ENCODE peak calls at places on chromosomes 1 and 21, in six cellular contexts. One of them, this sample, is unnamed.

GRCh38 chr1:228079601-228080263 is 2.8 kb upstream of the ARF1 start:
- DNase-seq in fibroblast of pulmonary artery: no peak
- DNase-seq in stomach: peak
- DNase-seq in adrenal gland: no peak
- DNase-seq in astrocyte: no peak
- DNase-seq in mammary epithelial cell: no peak
- DNase-seq in this sample: no peak

GRCh38 chr1:157967205-157967604 is 26.2 kb upstream of the KIRREL1 start:
- DNase-seq in fibroblast of pulmonary artery: no peak
- DNase-seq in stomach: no peak
- DNase-seq in adrenal gland: no peak
- DNase-seq in astrocyte: no peak
- DNase-seq in mammary epithelial cell: no peak
- DNase-seq in this sample: no peak

GRCh38 chr1:168613689-168614655 is 37.6 kb downstream of the XCL1 start:
- DNase-seq in fibroblast of pulmonary artery: no peak
- DNase-seq in stomach: no peak
- DNase-seq in adrenal gland: no peak
- DNase-seq in astrocyte: peak
- DNase-seq in mammary epithelial cell: no peak
- DNase-seq in this sample: no peak

GRCh38 chr1:89454845-89455521 is 69.6 kb upstream of the LRRC8B start:
- DNase-seq in fibroblast of pulmonary artery: peak
- DNase-seq in stomach: peak
- DNase-seq in adrenal gland: peak
- DNase-seq in astrocyte: peak
- DNase-seq in mammary epithelial cell: peak
- DNase-seq in this sample: no peak

GRCh38 chr21:22855581-22855980 is 1857.4 kb downstream of the NCAM2 start:
- DNase-seq in fibroblast of pulmonary artery: no peak
- DNase-seq in stomach: no peak
- DNase-seq in adrenal gland: no peak
- DNase-seq in astrocyte: no peak
- DNase-seq in mammary epithelial cell: no peak
- DNase-seq in this sample: peak

GRCh38 chr1:109805486-109806180 is 41.9 kb upstream of the EPS8L3 start:
- DNase-seq in fibroblast of pulmonary artery: no peak
- DNase-seq in stomach: peak
- DNase-seq in adrenal gland: peak
- DNase-seq in astrocyte: no peak
- DNase-seq in mammary epithelial cell: no peak
- DNase-seq in this sample: no peak

GRCh38 chr1:244988521-244988920 is 124.2 kb upstream of the HNRNPU start:
- DNase-seq in fibroblast of pulmonary artery: peak
- DNase-seq in stomach: no peak
- DNase-seq in adrenal gland: no peak
- DNase-seq in astrocyte: no peak
- DNase-seq in mammary epithelial cell: no peak
- DNase-seq in this sample: no peak

GRCh38 chr1:183783342-183783741 is 21.6 kb upstream of the RGL1 start:
- DNase-seq in fibroblast of pulmonary artery: peak
- DNase-seq in stomach: no peak
- DNase-seq in adrenal gland: no peak
- DNase-seq in astrocyte: no peak
- DNase-seq in mammary epithelial cell: no peak
- DNase-seq in this sample: peak

GRCh38 chr1:162889989-162890388 is 29.0 kb upstream of the CCDC190 start:
- DNase-seq in fibroblast of pulmonary artery: peak
- DNase-seq in stomach: no peak
- DNase-seq in adrenal gland: no peak
- DNase-seq in astrocyte: no peak
- DNase-seq in mammary epithelial cell: no peak
- DNase-seq in this sample: no peak

GRCh38 chr1:63322248-63322943 is at the start of gene FOXD3:
- DNase-seq in fibroblast of pulmonary artery: peak
- DNase-seq in stomach: peak
- DNase-seq in adrenal gland: peak
- DNase-seq in astrocyte: no peak
- DNase-seq in mammary epithelial cell: peak
- DNase-seq in this sample: no peak

GRCh38 chr1:234270103-234270502 is 103.2 kb upstream of the COA6 start:
- DNase-seq in fibroblast of pulmonary artery: no peak
- DNase-seq in stomach: no peak
- DNase-seq in adrenal gland: no peak
- DNase-seq in astrocyte: no peak
- DNase-seq in mammary epithelial cell: no peak
- DNase-seq in this sample: no peak

GRCh38 chr1:245463392-245464165 is 308.8 kb downstream of the KIF26B start:
- DNase-seq in fibroblast of pulmonary artery: no peak
- DNase-seq in stomach: no peak
- DNase-seq in adrenal gland: no peak
- DNase-seq in astrocyte: no peak
- DNase-seq in mammary epithelial cell: peak
- DNase-seq in this sample: no peak

GRCh38 chr1:51689073-51689435 is 72.2 kb downstream of the OSBPL9 start:
- DNase-seq in fibroblast of pulmonary artery: no peak
- DNase-seq in stomach: no peak
- DNase-seq in adrenal gland: no peak
- DNase-seq in astrocyte: no peak
- DNase-seq in mammary epithelial cell: no peak
- DNase-seq in this sample: no peak
- H3K4me3 ChIP-seq in fibroblast of pulmonary artery: no peak
- H3K4me3 ChIP-seq in stomach: no peak
- H3K4me3 ChIP-seq in adrenal gland: no peak
- H3K4me3 ChIP-seq in astrocyte: no peak
- H3K4me3 ChIP-seq in mammary epithelial cell: no peak
- H3K4me3 ChIP-seq in this sample: no peak

DNA sequence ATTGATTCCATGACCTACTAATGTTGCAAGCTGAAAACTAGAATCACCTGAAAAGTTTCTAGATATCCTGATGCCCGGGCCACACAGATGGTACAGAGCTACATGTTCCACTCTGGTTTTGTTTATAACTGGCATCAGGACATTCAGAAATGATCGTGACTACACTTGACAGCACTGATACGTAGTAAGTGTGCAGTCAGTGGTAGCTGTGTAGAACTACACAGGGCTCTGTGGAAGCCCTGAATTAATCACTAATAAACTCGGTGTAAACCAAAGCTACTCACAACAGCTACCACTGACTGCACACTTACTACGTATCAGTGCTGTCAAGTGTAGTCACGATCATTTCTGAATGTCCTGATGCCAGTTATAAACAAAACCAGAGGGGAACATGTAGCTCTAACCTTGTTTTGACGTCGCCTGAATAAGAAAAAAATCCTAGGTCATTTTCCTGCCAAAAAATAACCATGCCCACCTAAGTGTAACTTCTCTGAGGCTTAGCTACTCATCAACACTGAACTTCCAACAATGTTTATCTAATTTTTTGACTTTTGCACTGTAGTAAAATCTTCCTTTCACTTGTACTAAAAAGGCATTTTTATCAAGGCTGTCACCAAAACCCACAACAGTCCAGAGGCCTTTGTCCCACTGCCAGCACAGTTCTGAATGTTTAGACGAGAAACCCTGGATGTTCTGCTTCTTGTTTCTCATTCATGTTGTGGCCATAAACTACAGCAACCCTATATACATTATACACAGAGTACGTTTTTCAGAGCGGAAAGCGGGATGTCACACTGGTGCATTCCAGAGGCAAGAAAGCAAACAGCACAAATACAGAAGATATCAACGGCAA is 149.6 kb downstream of the TGFBR3 start:
- DNase-seq in fibroblast of pulmonary artery: no peak
- DNase-seq in stomach: no peak
- DNase-seq in adrenal gland: peak
- DNase-seq in astrocyte: peak
- DNase-seq in mammary epithelial cell: no peak
- DNase-seq in this sample: no peak
- TF ChIP-seq CTCF in fibroblast of pulmonary artery: no peak
- TF ChIP-seq CTCF in stomach: no peak
- TF ChIP-seq CTCF in adrenal gland: peak
- TF ChIP-seq CTCF in astrocyte: no peak
- TF ChIP-seq CTCF in mammary epithelial cell: no peak
- TF ChIP-seq CTCF in this sample: no peak

GRCh38 chr1:166489356-166489669 is 322.5 kb upstream of the FAM78B start:
- DNase-seq in fibroblast of pulmonary artery: no peak
- DNase-seq in stomach: no peak
- DNase-seq in adrenal gland: no peak
- DNase-seq in astrocyte: no peak
- DNase-seq in mammary epithelial cell: no peak
- DNase-seq in this sample: no peak
- H3K4me3 ChIP-seq in fibroblast of pulmonary artery: no peak
- H3K4me3 ChIP-seq in stomach: peak
- H3K4me3 ChIP-seq in adrenal gland: peak
- H3K4me3 ChIP-seq in astrocyte: no peak
- H3K4me3 ChIP-seq in mammary epithelial cell: no peak
- H3K4me3 ChIP-seq in this sample: no peak

GRCh38 chr1:156490401-156491032 is 10.1 kb downstream of the MEF2D start:
- DNase-seq in fibroblast of pulmonary artery: no peak
- DNase-seq in stomach: no peak
- DNase-seq in adrenal gland: no peak
- DNase-seq in astrocyte: no peak
- DNase-seq in mammary epithelial cell: no peak
- DNase-seq in this sample: no peak
- TF ChIP-seq CTCF in fibroblast of pulmonary artery: no peak
- TF ChIP-seq CTCF in stomach: no peak
- TF ChIP-seq CTCF in adrenal gland: peak
- TF ChIP-seq CTCF in astrocyte: no peak
- TF ChIP-seq CTCF in mammary epithelial cell: no peak
- TF ChIP-seq CTCF in this sample: peak

GRCh38 chr1:36625959-36626337 is 143.2 kb upstream of the CSF3R start:
- DNase-seq in fibroblast of pulmonary artery: no peak
- DNase-seq in stomach: no peak
- DNase-seq in adrenal gland: no peak
- DNase-seq in astrocyte: no peak
- DNase-seq in mammary epithelial cell: no peak
- DNase-seq in this sample: no peak
- H3K4me3 ChIP-seq in fibroblast of pulmonary artery: no peak
- H3K4me3 ChIP-seq in stomach: no peak
- H3K4me3 ChIP-seq in adrenal gland: no peak
- H3K4me3 ChIP-seq in astrocyte: no peak
- H3K4me3 ChIP-seq in mammary epithelial cell: no peak
- H3K4me3 ChIP-seq in this sample: no peak

GRCh38 chr1:27392778-27393635 is 585 bp downstream of the GPR3 start:
- DNase-seq in fibroblast of pulmonary artery: no peak
- DNase-seq in stomach: no peak
- DNase-seq in adrenal gland: no peak
- DNase-seq in astrocyte: no peak
- DNase-seq in mammary epithelial cell: no peak
- DNase-seq in this sample: no peak

GRCh38 chr1:27393641-27394281 is 1.3 kb downstream of the GPR3 start:
- DNase-seq in fibroblast of pulmonary artery: no peak
- DNase-seq in stomach: no peak
- DNase-seq in adrenal gland: no peak
- DNase-seq in astrocyte: no peak
- DNase-seq in mammary epithelial cell: no peak
- DNase-seq in this sample: no peak

GRCh38 chr1:27391511-27392095 is 819 bp upstream of the GPR3 start:
- DNase-seq in fibroblast of pulmonary artery: peak
- DNase-seq in stomach: peak
- DNase-seq in adrenal gland: no peak
- DNase-seq in astrocyte: peak
- DNase-seq in mammary epithelial cell: peak
- DNase-seq in this sample: peak

GRCh38 chr1:27394282-27394658 is 1.8 kb downstream of the GPR3 start:
- DNase-seq in fibroblast of pulmonary artery: no peak
- DNase-seq in stomach: no peak
- DNase-seq in adrenal gland: no peak
- DNase-seq in astrocyte: no peak
- DNase-seq in mammary epithelial cell: no peak
- DNase-seq in this sample: no peak

DNA sequence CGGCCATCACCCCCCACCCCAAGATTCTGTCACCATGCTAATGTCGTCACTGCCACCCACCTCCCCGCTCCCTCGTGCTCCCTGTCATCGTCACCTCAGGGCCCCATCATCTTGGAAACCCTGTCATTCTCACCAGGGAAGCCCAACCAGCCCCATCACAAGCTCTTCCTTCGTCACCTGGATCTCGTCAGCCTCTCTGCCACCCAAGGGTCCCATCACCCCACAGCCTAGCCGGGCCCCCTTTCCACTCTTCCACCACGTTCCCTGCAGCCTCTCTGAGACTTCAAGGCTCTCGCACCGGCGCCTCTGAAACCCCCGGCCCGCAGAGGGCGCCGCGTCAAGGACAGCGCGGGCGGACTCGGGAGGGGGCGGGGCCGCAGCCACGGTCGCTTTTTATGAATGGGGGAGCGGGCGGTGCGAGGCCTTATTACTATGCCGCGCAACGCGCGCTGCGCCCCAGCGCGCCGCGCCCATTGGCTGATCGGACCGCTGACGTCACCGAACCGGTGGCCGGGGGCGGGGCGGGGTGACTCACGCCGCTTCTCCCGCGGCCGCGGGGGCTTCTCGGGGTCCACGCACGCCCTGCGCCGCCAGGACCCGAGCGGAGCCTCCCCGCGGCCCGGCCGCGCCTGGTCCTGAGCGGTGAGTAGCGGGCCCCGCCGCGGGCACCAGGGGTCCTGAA is at the start of gene GPR3:
- DNase-seq in fibroblast of pulmonary artery: peak
- DNase-seq in stomach: peak
- DNase-seq in adrenal gland: peak
- DNase-seq in astrocyte: peak
- DNase-seq in mammary epithelial cell: peak
- DNase-seq in this sample: peak
- TF ChIP-seq CTCF in fibroblast of pulmonary artery: peak
- TF ChIP-seq CTCF in stomach: peak
- TF ChIP-seq CTCF in adrenal gland: no peak
- TF ChIP-seq CTCF in astrocyte: no peak
- TF ChIP-seq CTCF in mammary epithelial cell: no peak
- TF ChIP-seq CTCF in this sample: peak

GRCh38 chr1:208228026-208228425 is 16.2 kb downstream of the PLXNA2 start:
- DNase-seq in fibroblast of pulmonary artery: no peak
- DNase-seq in stomach: no peak
- DNase-seq in adrenal gland: no peak
- DNase-seq in astrocyte: no peak
- DNase-seq in mammary epithelial cell: no peak
- DNase-seq in this sample: no peak

GRCh38 chr1:208227366-208227765 is 16.8 kb downstream of the PLXNA2 start:
- DNase-seq in fibroblast of pulmonary artery: peak
- DNase-seq in stomach: no peak
- DNase-seq in adrenal gland: no peak
- DNase-seq in astrocyte: no peak
- DNase-seq in mammary epithelial cell: no peak
- DNase-seq in this sample: no peak

GRCh38 chr1:208224192-208224713 is 19.9 kb downstream of the PLXNA2 start:
- DNase-seq in fibroblast of pulmonary artery: no peak
- DNase-seq in stomach: no peak
- DNase-seq in adrenal gland: no peak
- DNase-seq in astrocyte: no peak
- DNase-seq in mammary epithelial cell: no peak
- DNase-seq in this sample: no peak

GRCh38 chr1:208228550-208228949 is 15.6 kb downstream of the PLXNA2 start:
- DNase-seq in fibroblast of pulmonary artery: no peak
- DNase-seq in stomach: no peak
- DNase-seq in adrenal gland: no peak
- DNase-seq in astrocyte: no peak
- DNase-seq in mammary epithelial cell: no peak
- DNase-seq in this sample: no peak

GRCh38 chr1:208225954-208226937 is 17.9 kb downstream of the PLXNA2 start:
- DNase-seq in fibroblast of pulmonary artery: no peak
- DNase-seq in stomach: no peak
- DNase-seq in adrenal gland: no peak
- DNase-seq in astrocyte: no peak
- DNase-seq in mammary epithelial cell: no peak
- DNase-seq in this sample: no peak
- H3K4me3 ChIP-seq in fibroblast of pulmonary artery: no peak
- H3K4me3 ChIP-seq in stomach: no peak
- H3K4me3 ChIP-seq in adrenal gland: no peak
- H3K4me3 ChIP-seq in astrocyte: no peak
- H3K4me3 ChIP-seq in mammary epithelial cell: no peak
- H3K4me3 ChIP-seq in this sample: no peak